ENCODE peak calls at places on chromosomes 11 and 22, in ten cellular contexts. A is activated effector memory CD4-positive, alpha-beta T cell treated with anti-CD3 and anti-CD28 coated beads, Interleukin-2, amount 50 U/mL, for 16 hours; E is HT1080; X is GM13977; G is NCI-H2029; S is NCI-H510A; D is H9; T is RWPE2; M is MV-4-11; U is body of pancreas. Y is an unnamed sample.

GRCh38 chr11:103792981-103793468 is 243.4 kb upstream of the DDI1 start:
- DNase-seq in A (no peak), E (peak; percentile 4), X (no peak), G (no peak), S (no peak), D (no peak), T (no peak), M (peak; percentile 28), U (peak; percentile 15), Y (no peak)

GRCh38 chr22:23097412-23098229 is 27.3 kb downstream of the GNAZ start:
- DNase-seq in A (no peak), E (no peak), X (no peak), G (no peak), S (no peak), D (no peak), T (no peak), M (no peak), U (no peak), Y (no peak)

GRCh38 chr11:45913514-45913913 is 4.2 kb downstream of the PEX16 start:
- DNase-seq in A (no peak), E (no peak), X (no peak), G (no peak), S (no peak), D (no peak), T (no peak), M (no peak), U (no peak), Y (no peak)

GRCh38 chr11:76663912-76664440 is 6.6 kb downstream of the LRRC32 start:
- DNase-seq in A (no peak), E (no peak), X (no peak), G (no peak), S (no peak), D (no peak), T (peak; percentile 34), M (no peak), U (no peak), Y (no peak)

GRCh38 chr11:107756553-107756952 is 44.7 kb upstream of the SLN start:
- DNase-seq in A (no peak), E (no peak), X (no peak), G (no peak), S (no peak), D (no peak), T (no peak), M (no peak), U (no peak), Y (no peak)

GRCh38 chr11:45210846-45211245 is 64.4 kb downstream of the PRDM11 start:
- DNase-seq in A (peak; percentile 41), E (no peak), X (no peak), G (peak; percentile 36), S (no peak), D (no peak), T (no peak), M (no peak), U (peak; percentile 20), Y (no peak)

GRCh38 chr11:92589512-92589911 is 364.9 kb downstream of the FAT3 start:
- DNase-seq in A (no peak), E (no peak), X (no peak), G (no peak), S (no peak), D (no peak), T (no peak), M (no peak), U (no peak), Y (no peak)

GRCh38 chr22:45966320-45966891 is 10.6 kb downstream of the WNT7B start:
- DNase-seq in A (no peak), E (no peak), X (no peak), G (peak; percentile 78), S (peak; percentile 84), D (no peak), T (no peak), M (peak; percentile 12), U (peak; percentile 36), Y (no peak)

GRCh38 chr22:31346733-31347250 is 646 bp upstream of the PATZ1 start:
- DNase-seq in A (peak; percentile 76), E (no peak), X (no peak), G (peak; percentile 29), S (peak; percentile 68), D (peak; percentile 79), T (peak; percentile 68), M (peak; percentile 63), U (peak; percentile 72), Y (peak; percentile 74)

GRCh38 chr11:72864692-72865655 is 50.8 kb downstream of the ATG16L2 start:
- DNase-seq in A (no peak), E (no peak), X (no peak), G (no peak), S (no peak), D (no peak), T (no peak), M (no peak), U (no peak), Y (peak; percentile 11)

Y was measured in hepatocyte.